ENCODE peak calls at places on chromosomes 12 and 14, in four cellular contexts. X is hepatocyte; J is DND-41; T is CD8-positive, alpha-beta T cell. V is an unnamed sample.

GRCh38 chr12:57579011-57579410 is 12.0 kb upstream of the PIP4K2C start:
- DNase-seq in T (no peak), J (no peak), X (no peak), V (no peak)

GRCh38 chr12:21912318-21912717 is 28.9 kb downstream of the ABCC9 start:
- DNase-seq in T (no peak), J (no peak), X (no peak), V (no peak)

GRCh38 chr14:102320033-102320660 is 601 bp downstream of the ZNF839 start:
- DNase-seq in J (peak), X (peak), T (peak), V (no peak)

GRCh38 chr12:88408828-88409227 is 171.4 kb downstream of the KITLG start:
- DNase-seq in T (no peak), J (no peak), X (no peak), V (no peak)

GRCh38 chr12:57221169-57221917 is 4.7 kb downstream of the NXPH4 start:
- DNase-seq in J (no peak), T (no peak), X (no peak), V (no peak)

GRCh38 chr12:113515082-113515856 is 43.6 kb upstream of the LHX5 start:
- DNase-seq in J (no peak), X (no peak), T (no peak), V (no peak)

GRCh38 chr14:22555573-22556011 is 33.4 kb downstream of the DAD1 start:
- DNase-seq in X (no peak), J (peak), T (no peak), V (no peak)

GRCh38 chr14:58313699-58314098 is 15.3 kb downstream of the ARID4A start:
- DNase-seq in T (no peak), X (no peak), J (no peak), V (no peak)

GRCh38 chr14:105532735-105533141 is 6.4 kb downstream of the TMEM121 start:
- DNase-seq in T (no peak), X (peak), J (no peak), V (no peak)

GRCh38 chr12:120925740-120926563 is 21.8 kb upstream of the SPPL3 start:
- DNase-seq in T (no peak), J (no peak), X (no peak), V (peak)

GRCh38 chr12:14959126-14959440 is 2.3 kb downstream of the ARHGDIB start:
- DNase-seq in J (peak), X (no peak), T (no peak), V (no peak)

GRCh38 chr14:68199465-68200145 is 380.0 kb downstream of the RAD51B start:
- DNase-seq in X (no peak), J (no peak), T (no peak), V (no peak)

GRCh38 chr14:104732355-104732804 is 8.4 kb downstream of the ADSS1 start:
- DNase-seq in J (no peak), T (no peak), X (no peak), V (peak)

GRCh38 chr12:4112290-4112689 is 161.3 kb upstream of the CCND2 start:
- DNase-seq in T (no peak), J (no peak), X (no peak), V (no peak)

GRCh38 chr12:101551362-101552114 is 43.2 kb upstream of the MYBPC1 start:
- DNase-seq in X (no peak), J (no peak), T (no peak), V (no peak)

GRCh38 chr14:83993545-83993944 is 1536.4 kb upstream of the FLRT2 start:
- DNase-seq in X (no peak), T (no peak), J (no peak), V (no peak)

GRCh38 chr14:83991666-83992065 is 1538.3 kb upstream of the FLRT2 start:
- DNase-seq in J (no peak), T (no peak), X (no peak), V (no peak)

GRCh38 chr14:83988274-83988673 is 1541.7 kb upstream of the FLRT2 start:
- DNase-seq in X (no peak), J (no peak), T (no peak), V (no peak)

GRCh38 chr14:83994020-83994419 is 1535.9 kb upstream of the FLRT2 start:
- DNase-seq in J (no peak), T (no peak), X (no peak), V (no peak)

DNA sequence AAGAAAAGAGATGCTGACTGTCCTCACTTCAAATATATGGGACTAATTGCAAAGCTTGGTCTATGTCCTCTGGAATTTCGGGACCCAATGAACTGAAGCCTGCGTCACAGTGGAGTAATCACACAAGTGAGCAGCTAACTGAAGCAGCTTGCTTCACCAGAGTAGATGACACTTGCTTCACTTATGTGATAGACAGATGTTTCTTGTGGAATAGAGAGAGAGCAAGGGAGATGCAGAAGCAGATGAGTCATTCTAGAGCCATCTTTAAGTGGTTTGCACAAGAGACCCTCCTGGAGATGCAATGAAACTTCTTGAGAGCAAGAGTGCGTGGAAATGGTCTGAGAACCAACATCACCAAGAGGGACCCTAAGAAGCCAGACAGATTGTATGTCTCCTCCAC is 1537.1 kb upstream of the FLRT2 start:
- DNase-seq in T (no peak), J (no peak), X (no peak), V (no peak)
- TF ChIP-seq CTCF in T (no peak), J (no peak), X (no peak), V (no peak)

GRCh38 chr14:61456720-61457119 is 135.3 kb downstream of the PRKCH start:
- DNase-seq in X (peak), T (peak), J (peak), V (peak)
- H3K4me3 ChIP-seq in X (no peak), T (no peak), J (no peak), V (no peak)

DNA sequence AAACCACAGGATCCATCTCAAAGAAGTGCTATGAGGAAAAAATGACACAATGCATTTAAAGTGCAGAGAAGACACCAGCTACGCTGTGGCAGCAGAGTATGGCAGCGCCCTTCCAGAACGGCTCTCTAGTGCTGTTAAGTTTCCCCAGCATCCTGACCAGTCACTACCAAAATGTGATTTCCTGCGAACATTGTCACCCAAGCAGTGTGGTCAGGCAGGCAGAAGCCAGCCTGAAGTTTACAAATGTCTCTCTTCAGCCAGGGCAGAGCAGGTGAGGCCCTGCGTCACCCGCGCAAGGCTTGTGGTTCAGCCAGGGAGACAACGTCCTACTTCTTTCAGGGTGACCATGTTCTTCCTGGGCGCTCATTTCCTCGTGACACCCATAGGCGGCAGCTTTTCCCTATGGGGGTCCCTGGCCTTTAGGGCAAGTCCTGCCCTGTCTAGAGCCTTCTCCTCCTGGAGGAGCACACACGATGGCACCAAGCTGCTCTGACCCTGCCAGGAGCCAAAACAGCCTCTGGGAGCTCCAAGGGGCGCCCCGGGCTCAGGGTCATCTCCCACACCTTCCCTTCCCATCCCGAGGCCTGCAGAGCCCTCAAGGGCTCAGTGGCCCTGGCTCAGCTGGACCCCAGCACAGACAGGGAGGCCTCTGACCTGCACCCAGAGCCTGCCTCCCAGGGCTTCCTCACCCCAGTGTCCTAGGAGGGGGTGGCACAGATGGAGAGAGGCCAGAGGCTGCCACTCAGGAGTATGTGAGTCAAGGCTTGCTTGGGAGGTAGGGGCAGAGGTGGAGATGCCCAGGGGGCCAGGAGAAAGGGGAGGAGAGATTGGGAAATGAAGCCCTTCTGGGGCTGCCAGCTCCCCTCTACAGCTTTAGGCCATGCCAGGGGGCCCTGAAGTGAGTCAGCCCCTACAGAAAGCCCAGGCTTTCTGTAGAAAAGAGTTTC is 41.9 kb downstream of the PSMA6 start:
- DNase-seq in J (no peak), T (peak), X (no peak), V (no peak)
- TF ChIP-seq CTCF in J (no peak), T (no peak), X (no peak), V (no peak)

GRCh38 chr14:96359959-96360358 is 3.2 kb downstream of the ATG2B start:
- DNase-seq in X (no peak), T (no peak), J (no peak), V (no peak)
- H3K4me3 ChIP-seq in X (no peak), T (no peak), J (no peak), V (no peak)

DNA sequence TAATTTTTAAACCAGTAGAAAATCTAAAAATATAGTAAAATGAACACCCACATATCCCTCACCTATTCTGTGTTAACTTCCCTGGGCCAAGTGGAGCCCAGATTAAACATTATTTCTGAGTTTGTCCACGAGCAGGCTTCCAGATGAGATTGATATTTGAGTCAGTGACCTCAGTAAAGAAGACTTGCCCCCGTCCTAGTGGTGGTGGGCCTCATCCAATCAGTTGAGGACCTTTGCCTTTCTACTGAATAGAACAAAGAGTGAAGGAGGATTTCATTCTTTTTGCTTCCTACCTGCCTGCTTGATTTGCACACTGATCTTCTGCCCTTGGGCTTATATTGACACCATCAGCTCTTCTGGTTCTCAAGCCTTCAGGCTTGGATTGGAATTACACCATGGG is 174.7 kb upstream of the PLEKHG7 start:
- DNase-seq in J (no peak), X (no peak), T (no peak), V (no peak)
- TF ChIP-seq CTCF in J (no peak), X (no peak), T (no peak), V (no peak)

GRCh38 chr14:53306926-53307325 is 153.8 kb upstream of the DDHD1 start:
- DNase-seq in X (no peak), T (no peak), J (no peak), V (no peak)
- H3K4me3 ChIP-seq in X (no peak), T (no peak), J (no peak), V (no peak)

DNA sequence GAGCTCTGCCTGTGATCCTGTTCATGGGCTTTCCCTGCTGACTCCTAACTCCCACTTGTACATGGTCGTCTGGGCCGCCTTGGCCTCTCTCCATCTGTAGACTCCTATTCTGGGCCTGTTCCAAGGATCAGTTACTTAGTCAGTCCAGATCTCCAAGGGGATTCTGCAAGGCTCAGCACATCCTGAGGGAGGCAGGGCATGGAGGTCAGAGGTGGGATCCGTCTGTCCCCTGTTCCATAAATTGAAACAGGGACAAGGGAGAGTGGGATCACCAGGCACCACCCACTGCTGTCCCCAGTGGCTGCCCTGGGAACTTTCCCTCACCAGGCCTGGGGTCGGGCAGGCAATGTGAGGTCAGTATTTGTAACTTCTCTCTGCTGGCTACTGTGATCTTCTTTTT is 43.5 kb downstream of the KCTD10 start:
- DNase-seq in X (no peak), J (no peak), T (no peak), V (no peak)
- TF ChIP-seq CTCF in X (peak), J (peak), T (no peak), V (no peak)